ENCODE peak calls at places on chromosome 16, in six cellular contexts. P, R, B, J, X and E are unnamed samples.

GRCh38 chr16:79269211-79269863 is 331.2 kb downstream of the MAF start:
- DNase-seq in P (no peak), R (no peak), B (no peak), J (peak), X (no peak), E (no peak)

GRCh38 chr16:2237552-2238395 is 1.5 kb downstream of the DNASE1L2 start:
- DNase-seq in P (no peak), R (no peak), B (no peak), J (no peak), X (no peak), E (peak)

GRCh38 chr16:27401768-27402568 is at the start of gene IL21R:
- DNase-seq in P (peak), R (peak), B (peak), J (peak), X (peak), E (peak)

GRCh38 chr16:5450435-5451104 is 353.0 kb upstream of the EEF2KMT start:
- DNase-seq in P (no peak), R (no peak), B (no peak), J (no peak), X (no peak), E (no peak)

GRCh38 chr16:4578961-4579530 is 22.9 kb downstream of the C16orf96 start:
- DNase-seq in P (no peak), R (no peak), B (no peak), J (no peak), X (no peak), E (peak)

GRCh38 chr16:26161461-26162180 is 469.9 kb downstream of the HS3ST4 start:
- DNase-seq in P (no peak), R (no peak), B (no peak), J (no peak), X (no peak), E (no peak)

GRCh38 chr16:86868746-86869145 is 290.4 kb downstream of the FOXL1 start:
- DNase-seq in P (no peak), R (no peak), B (no peak), J (no peak), X (no peak), E (no peak)

GRCh38 chr16:53773881-53774280 is 69.9 kb downstream of the FTO start:
- DNase-seq in P (no peak), R (no peak), B (no peak), J (no peak), X (no peak), E (no peak)

GRCh38 chr16:66983033-66983432 is 5.4 kb upstream of the CES4A start:
- DNase-seq in P (no peak), R (no peak), B (no peak), J (no peak), X (no peak), E (no peak)

GRCh38 chr16:69848635-69849545 is 86.8 kb downstream of the WWP2 start:
- DNase-seq in P (no peak), R (no peak), B (peak), J (no peak), X (no peak), E (peak)

GRCh38 chr16:89536371-89536770 is 24.1 kb upstream of the RPL13 start:
- DNase-seq in P (no peak), R (no peak), B (no peak), J (no peak), X (no peak), E (no peak)

GRCh38 chr16:73154063-73154870 is 106.3 kb upstream of the ZFHX3 start:
- DNase-seq in P (no peak), R (no peak), B (no peak), J (no peak), X (no peak), E (no peak)